ENCODE peak calls at places on chromosomes 7 and 10, in five cellular contexts. S is SK-N-SH; D is CD4-positive, CD25-positive, alpha-beta regulatory T cell; E is DND-41; L is right atrium auricular region. A is an unnamed sample.
A peak's percentile ranks its signal among the peaks of the same experiment; 100 is the strongest.

GRCh38 chr7:90222811-90223725 is 11.5 kb downstream of the STEAP2 start:
- DNase-seq in L (no peak), S (no peak), D (no peak), E (no peak), A (no peak)

GRCh38 chr7:27184342-27185012 is 555 bp downstream of the HOXA11 start:
- DNase-seq in E (no peak), D (no peak), L (no peak), S (peak; percentile 71), A (no peak)

GRCh38 chr10:57716884-57717283 is 550.8 kb downstream of the IPMK start:
- DNase-seq in L (no peak), E (no peak), S (no peak), D (no peak), A (no peak)

GRCh38 chr7:155643804-155644177 is 670 bp upstream of the RBM33 start:
- DNase-seq in L (no peak), D (no peak), S (no peak), E (no peak), A (no peak)

GRCh38 chr7:130152270-130153141 is 52.7 kb downstream of the TMEM209 start:
- DNase-seq in L (no peak), S (no peak), D (no peak), E (no peak), A (peak; percentile 14)

GRCh38 chr7:77538186-77538907 is 1.3 kb downstream of the PTPN12 start:
- DNase-seq in E (no peak), S (peak; percentile 73), L (peak; percentile 95), D (no peak), A (no peak)

GRCh38 chr7:113629244-113629643 is 289.6 kb downstream of the PPP1R3A start:
- DNase-seq in S (no peak), L (no peak), E (no peak), D (no peak), A (no peak)

GRCh38 chr10:13913890-13914289 is 327.1 kb downstream of the PRPF18 start:
- DNase-seq in L (no peak), D (no peak), E (no peak), S (no peak), A (no peak)

GRCh38 chr7:69599211-69599878 is 1.1 kb downstream of the AUTS2 start:
- DNase-seq in S (peak; percentile 82), E (peak; percentile 41), L (no peak), D (no peak), A (no peak)

GRCh38 chr7:74482629-74483401 is 29.1 kb downstream of the GTF2IRD1 start:
- DNase-seq in E (no peak), S (no peak), D (no peak), L (no peak), A (no peak)

GRCh38 chr7:74480861-74481417 is 27.2 kb downstream of the GTF2IRD1 start:
- DNase-seq in S (no peak), E (no peak), L (peak; percentile 83), D (no peak), A (no peak)

GRCh38 chr7:74483402-74484336 is 30.0 kb downstream of the GTF2IRD1 start:
- DNase-seq in E (no peak), L (no peak), D (no peak), S (no peak), A (no peak)

GRCh38 chr7:74479961-74480829 is 26.5 kb downstream of the GTF2IRD1 start:
- DNase-seq in E (no peak), D (no peak), L (peak; percentile 93), S (peak; percentile 95), A (no peak)

DNA sequence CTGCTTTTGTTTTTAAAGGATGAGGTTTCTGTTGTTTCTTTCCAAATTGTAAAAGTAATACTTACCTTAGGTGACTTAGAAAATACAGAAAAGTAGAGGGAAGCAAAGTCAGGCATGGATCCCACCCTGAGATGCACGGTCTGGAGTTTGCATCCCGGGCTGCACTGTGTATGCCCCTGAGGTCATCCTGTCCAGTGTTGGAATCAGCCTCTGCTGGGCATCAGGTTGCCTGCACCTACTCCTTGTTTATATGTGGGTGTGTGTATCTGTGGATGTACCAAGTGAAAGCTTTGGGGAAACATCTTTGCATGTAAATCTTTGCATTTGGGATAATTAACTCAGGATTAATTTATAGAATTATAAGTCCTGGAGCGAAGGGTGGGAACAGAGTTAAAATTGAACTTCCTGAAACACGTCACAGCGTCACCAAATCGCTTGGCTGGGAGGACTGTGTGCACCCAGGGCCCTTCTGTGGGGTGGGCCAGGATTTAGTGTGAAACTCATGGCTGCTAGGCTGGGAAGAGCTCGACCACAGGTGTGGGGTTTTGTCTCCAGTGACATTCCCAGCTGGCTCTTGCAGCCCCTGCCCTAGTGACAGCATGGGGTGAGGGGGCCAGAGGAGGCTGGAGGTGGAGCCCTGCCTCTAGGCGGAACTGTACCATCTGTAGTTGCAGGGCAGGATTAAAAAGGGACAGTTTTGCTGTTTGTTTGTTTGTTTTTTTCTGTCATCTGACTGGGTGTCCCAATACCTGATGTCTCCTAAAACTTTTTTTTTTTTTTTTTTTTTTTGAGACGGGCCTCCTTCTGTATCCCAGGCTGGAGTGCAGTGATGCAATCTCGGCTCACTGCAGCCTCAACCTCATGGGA is 28.0 kb downstream of the GTF2IRD1 start:
- DNase-seq in L (no peak), E (no peak), D (no peak), S (peak; percentile 61), A (no peak)
- H3K27ac ChIP-seq in L (peak overlapping the region; percentile 98), E (no peak overlapping the region), D (no peak overlapping the region), S (peak overlapping the region; percentile 31), A (no peak overlapping the region)

GRCh38 chr7:64223366-64223765 is 4.9 kb upstream of the ZNF679 start:
- DNase-seq in L (no peak), S (no peak), D (no peak), E (no peak), A (no peak)
- H3K9me3 ChIP-seq in L (peaks cover 68% of the 10 kb centered on the region), S (peaks cover 10% of the 10 kb centered on the region), D (peaks cover 21% of the 10 kb centered on the region), E (peaks cover 37% of the 10 kb centered on the region), A (no peaks in the 10 kb centered on the region)

GRCh38 chr7:157158400-157158799 is 19.7 kb downstream of the UBE3C start:
- DNase-seq in S (no peak), D (no peak), L (no peak), E (no peak), A (no peak)
- H3K27ac ChIP-seq in S (no peak overlapping the region), D (no peak overlapping the region), L (no peak overlapping the region), E (no peak overlapping the region), A (no peak overlapping the region)

DNA sequence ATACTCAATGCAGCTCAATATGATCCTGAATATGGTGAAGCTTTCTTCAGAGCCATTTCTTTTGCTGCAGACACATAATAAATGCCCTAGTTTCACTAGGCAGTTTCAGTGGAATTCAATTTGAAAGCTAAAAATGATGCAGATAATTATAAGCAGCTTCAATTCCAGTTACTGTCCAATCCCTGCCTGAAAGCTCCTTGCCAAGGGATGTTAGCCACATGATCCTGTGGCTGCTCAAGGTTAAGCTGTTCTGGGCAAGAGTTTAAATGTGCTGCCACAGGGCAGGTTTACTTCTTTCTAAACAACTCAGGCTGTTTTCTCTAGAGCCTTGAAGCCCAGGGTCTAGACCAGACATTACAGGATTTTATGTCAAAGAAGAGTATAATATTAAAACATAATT is 805.7 kb downstream of the NRG3 start:
- DNase-seq in S (peak; percentile 39), E (no peak), L (no peak), D (no peak), A (no peak)
- H3K9me3 ChIP-seq in S (no peaks in the 10 kb centered on the region), E (no peaks in the 10 kb centered on the region), L (peaks cover 7% of the 10 kb centered on the region), D (no peaks in the 10 kb centered on the region), A (no peaks in the 10 kb centered on the region)

DNA sequence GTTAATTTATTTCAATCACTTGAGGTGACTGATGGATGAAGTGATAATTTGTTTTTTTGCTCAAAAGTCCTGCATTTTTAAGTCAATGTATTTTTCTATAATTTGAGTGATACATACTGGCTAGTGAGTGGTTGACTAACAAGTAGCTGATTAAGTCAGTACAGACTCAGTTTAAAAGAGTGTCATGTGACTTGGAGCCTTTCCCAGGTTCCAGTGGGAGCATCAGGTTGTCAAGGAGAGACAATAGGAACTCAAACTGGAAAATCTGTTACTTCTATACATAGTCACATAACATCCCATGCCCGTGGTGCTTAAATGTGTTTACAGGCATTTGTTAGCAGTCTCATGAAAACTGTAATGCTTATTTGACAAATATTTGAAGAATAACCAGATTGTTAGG is 154.7 kb downstream of the ANK3 start:
- DNase-seq in L (no peak), E (no peak), D (no peak), S (no peak), A (no peak)
- H3K27ac ChIP-seq in L (no peak overlapping the region), E (no peak overlapping the region), D (no peak overlapping the region), S (no peak overlapping the region), A (no peak overlapping the region)

GRCh38 chr10:131660427-131660826 is 240.4 kb upstream of the PPP2R2D start:
- DNase-seq in D (no peak), S (no peak), E (no peak), L (no peak), A (no peak)
- H3K9me3 ChIP-seq in D (no peaks in the 10 kb centered on the region), S (no peaks in the 10 kb centered on the region), E (peaks cover 7% of the 10 kb centered on the region), L (no peaks in the 10 kb centered on the region), A (no peaks in the 10 kb centered on the region)

DNA sequence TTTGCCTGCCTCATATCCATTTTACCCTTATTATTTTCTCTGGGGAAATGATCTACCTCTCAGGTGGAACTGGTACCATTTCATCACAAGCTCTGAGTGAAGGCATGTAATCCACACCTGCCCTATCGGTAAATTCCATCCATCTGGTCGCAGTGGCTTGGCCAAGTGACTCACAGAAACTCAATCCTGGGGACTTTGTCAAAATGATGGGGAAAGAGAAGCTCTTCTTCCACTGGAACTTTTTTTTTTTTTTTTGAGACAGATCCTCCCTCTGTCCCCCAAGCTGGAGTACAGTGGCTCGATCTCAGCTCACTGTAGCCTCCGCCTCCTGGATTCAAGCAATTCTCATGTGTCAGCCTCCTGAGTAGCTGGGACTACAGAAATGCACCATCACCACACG is 48.3 kb upstream of the ANKRD1 start:
- DNase-seq in L (no peak), S (no peak), E (peak; percentile 1), D (no peak), A (no peak)
- H3K27ac ChIP-seq in L (peak overlapping the region; percentile 93), S (peak overlapping the region; percentile 86), E (peak overlapping the region; percentile 70), D (no peak overlapping the region), A (no peak overlapping the region)

A was measured in CD8-positive, alpha-beta memory T cell.